ENCODE peak calls at places on chromosomes 2 and 18, in five cellular contexts. S is Peyer's patch, U is ovary, J is pancreas, B is spleen. Q is an unnamed sample. For H3K4me1, the result is how much of the 10 kb centered on the place peaks cover.

GRCh38 chr2:37168217-37168981 is 11.6 kb upstream of the EIF2AK2 start:
- DNase-seq in B (no peak), J (no peak), S (peak), U (no peak), Q (no peak)

GRCh38 chr2:38152913-38153312 is 77.0 kb upstream of the CYP1B1 start:
- DNase-seq in U (no peak), J (no peak), B (no peak), S (no peak), Q (no peak)

GRCh38 chr2:62653582-62654422 is 51.7 kb upstream of the EHBP1 start:
- DNase-seq in S (no peak), U (no peak), J (no peak), B (no peak), Q (no peak)

GRCh38 chr2:159612255-159612901 is 4.0 kb downstream of the BAZ2B start:
- DNase-seq in U (no peak), J (no peak), S (no peak), B (no peak), Q (no peak)

GRCh38 chr2:209191139-209191538 is 232.7 kb upstream of the MAP2 start:
- DNase-seq in B (no peak), S (no peak), U (no peak), J (no peak), Q (no peak)

GRCh38 chr18:46190667-46191066 is 86.5 kb downstream of the HAUS1 start:
- DNase-seq in U (no peak), J (no peak), B (no peak), S (no peak), Q (no peak)

GRCh38 chr2:181573140-181573736 is 83.7 kb downstream of the CERKL start:
- DNase-seq in J (no peak), B (no peak), S (no peak), U (no peak), Q (no peak)

GRCh38 chr2:179749210-179749609 is 112.2 kb downstream of the ZNF385B start:
- DNase-seq in J (no peak), B (no peak), S (no peak), U (no peak), Q (no peak)

GRCh38 chr2:119644186-119644585 is 34.8 kb upstream of the TMEM177 start:
- DNase-seq in B (no peak), S (no peak), J (no peak), U (no peak), Q (no peak)

GRCh38 chr2:231189571-231190495 is 8.6 kb upstream of the ARMC9 start:
- DNase-seq in B (no peak), S (no peak), J (no peak), U (peak), Q (peak)

GRCh38 chr2:30802611-30803010 is 4.6 kb downstream of the CAPN13 start:
- DNase-seq in J (no peak), B (no peak), U (no peak), S (no peak), Q (no peak)

GRCh38 chr18:1408331-1408835 is 503.7 kb downstream of the ADCYAP1 start:
- DNase-seq in U (no peak), J (no peak), S (no peak), B (no peak), Q (no peak)

GRCh38 chr18:47680488-47680887 is 250.0 kb downstream of the SMAD2 start:
- DNase-seq in B (no peak), J (no peak), U (no peak), S (no peak), Q (no peak)

GRCh38 chr2:164155558-164155957 is 419.8 kb upstream of the FIGN start:
- DNase-seq in U (no peak), B (no peak), S (no peak), J (no peak), Q (no peak)

GRCh38 chr18:5421981-5422380 is 121.8 kb downstream of the EPB41L3 start:
- DNase-seq in S (no peak), J (no peak), U (no peak), B (no peak), Q (no peak)

GRCh38 chr18:48749768-48750167 is 201.0 kb downstream of the SMAD7 start:
- DNase-seq in B (peak), J (no peak), S (no peak), U (peak), Q (peak)

GRCh38 chr2:196804381-196804780 is 4.8 kb downstream of the C2orf66 start:
- DNase-seq in U (no peak), S (no peak), B (no peak), J (no peak), Q (no peak)

DNA sequence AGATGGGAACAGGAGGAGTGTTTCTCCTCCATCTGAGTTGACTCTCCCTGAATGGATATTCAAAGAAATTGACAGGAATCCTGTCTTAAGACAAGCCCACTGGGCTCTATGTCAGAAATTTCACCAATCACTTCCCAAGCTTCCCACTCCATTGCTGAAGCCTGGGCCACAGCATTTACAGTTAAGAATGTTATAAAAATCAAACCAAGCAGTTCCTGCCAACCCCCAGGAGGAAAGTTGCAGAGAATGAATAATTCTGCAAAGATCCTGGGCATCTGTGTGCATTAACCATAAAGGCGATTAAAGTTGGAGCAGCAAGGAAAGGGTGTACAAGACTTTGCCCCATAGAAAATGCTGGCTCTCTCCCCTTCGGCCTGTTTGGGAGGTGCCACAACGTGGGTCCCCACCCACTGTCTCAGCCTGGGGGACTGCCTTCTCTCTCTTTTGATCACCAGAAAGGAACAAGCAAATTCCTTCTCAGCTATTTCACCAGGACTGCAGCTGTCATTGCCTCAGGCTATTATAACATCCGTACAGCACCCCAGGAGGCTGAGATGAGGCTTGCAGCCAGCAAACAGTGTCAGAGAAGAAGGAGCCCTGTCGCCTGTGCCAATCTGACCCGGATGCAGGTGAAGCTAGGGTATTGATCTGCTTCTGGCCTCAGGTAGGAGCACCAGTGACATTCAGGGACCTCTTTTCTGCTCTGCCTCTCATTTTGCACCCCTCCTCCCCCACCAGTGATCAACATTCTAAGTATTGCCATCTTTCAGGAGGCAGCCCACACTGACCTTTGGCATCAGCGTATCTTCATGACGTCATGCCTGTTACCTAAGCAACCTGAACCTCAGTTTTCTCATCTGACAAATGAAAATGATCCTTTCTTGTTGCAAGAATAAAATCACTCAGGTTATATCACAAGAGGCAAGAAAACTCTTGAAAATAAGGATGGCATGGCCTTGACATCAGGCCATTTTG is 219.0 kb downstream of the SH3BP4 start:
- DNase-seq in J (no peak), B (no peak), U (no peak), S (no peak), Q (peak)
- TF ChIP-seq CTCF in J (no peak), B (peak), U (no peak), S (no peak), Q (no peak)

GRCh38 chr2:187543488-187543887 is 10.7 kb downstream of the TFPI start:
- DNase-seq in S (no peak), B (no peak), J (no peak), U (no peak), Q (no peak)
- H3K4me1 ChIP-seq in S (under half), B (under half), J (under half), U (under half), Q (under half)

GRCh38 chr2:85281553-85281952 is 46.2 kb downstream of the TGOLN2 start:
- DNase-seq in J (no peak), U (no peak), S (no peak), B (no peak), Q (no peak)

GRCh38 chr2:85286913-85287312 is 40.9 kb downstream of the TGOLN2 start:
- DNase-seq in J (no peak), U (no peak), S (no peak), B (no peak), Q (no peak)

GRCh38 chr2:85287721-85288120 is 40.1 kb downstream of the TGOLN2 start:
- DNase-seq in U (no peak), J (no peak), S (no peak), B (no peak), Q (no peak)

GRCh38 chr2:85288244-85288725 is 39.5 kb downstream of the TGOLN2 start:
- DNase-seq in S (peak), J (no peak), U (no peak), B (no peak), Q (no peak)

DNA sequence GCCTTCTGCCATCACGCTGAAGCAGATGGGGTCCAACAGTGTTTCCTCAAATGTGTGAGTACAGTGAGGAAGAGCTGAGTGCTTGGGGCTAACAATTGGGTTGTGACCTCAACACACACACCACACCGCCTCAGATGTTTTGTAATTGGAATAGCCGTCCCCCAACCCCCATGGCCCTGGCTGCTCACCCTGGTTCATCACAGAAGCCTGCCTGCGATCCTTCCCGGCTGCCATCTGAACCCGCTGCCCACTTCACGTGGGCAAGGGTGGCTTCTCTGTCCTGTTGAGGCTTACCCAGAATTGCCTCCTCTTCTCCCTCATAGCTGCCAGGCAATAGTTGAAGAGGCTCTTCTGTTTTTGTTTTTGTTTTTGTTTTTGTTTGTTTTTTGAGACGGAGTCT is 44.1 kb downstream of the TGOLN2 start:
- DNase-seq in S (no peak), J (no peak), U (no peak), B (no peak), Q (no peak)
- H3K27ac ChIP-seq in S (no peak), J (no peak), U (no peak), B (no peak), Q (no peak)

GRCh38 chr2:121263996-121264715 is 20.8 kb downstream of the TFCP2L1 start:
- DNase-seq in J (no peak), U (no peak), B (peak), S (no peak), Q (no peak)
- TF ChIP-seq CTCF in J (no peak), U (no peak), B (no peak), S (no peak), Q (no peak)

Q was measured in psoas muscle.